ENCODE peak calls at places on chromosomes 11 and 22, in six cellular contexts. I is stromal cell of bone marrow; P is NCI-H187 treated with DMSO at 0.1 percent for 48 hours; D is NCI-H460; J is AG08396; X is stimulated activated CD8-positive, alpha-beta memory T cell treated with anti-CD3 and anti-CD28 coated beads, Interleukin-15, amount 100 ng/mL, for 24 hours. Z is an unnamed sample.

GRCh38 chr11:20089796-20090653 is 70.2 kb downstream of the DBX1 start:
- DNase-seq in D (no peak), P (no peak), X (no peak), J (no peak), I (no peak), Z (no peak)

GRCh38 chr11:3861698-3862097 is 6.2 kb downstream of the STIM1 start:
- DNase-seq in J (no peak), I (no peak), X (no peak), P (no peak), D (no peak), Z (no peak)

GRCh38 chr22:24271406-24271760 is 752 bp downstream of the SPECC1L start:
- DNase-seq in X (no peak), D (no peak), J (no peak), P (no peak), I (no peak), Z (no peak)

GRCh38 chr11:855796-856195 is 13.1 kb downstream of the TSPAN4 start:
- DNase-seq in X (no peak), I (no peak), J (no peak), D (no peak), P (no peak), Z (no peak)

GRCh38 chr11:14541180-14541579 is 21.0 kb upstream of the PSMA1 start:
- DNase-seq in J (no peak), I (no peak), D (no peak), X (no peak), P (no peak), Z (no peak)

GRCh38 chr11:36817336-36817965 is 219.4 kb upstream of the RAG2 start:
- DNase-seq in X (no peak), I (no peak), D (no peak), P (no peak), J (no peak), Z (no peak)

GRCh38 chr11:19220903-19221682 is 19.3 kb upstream of the CSRP3 start:
- DNase-seq in J (no peak), X (no peak), P (no peak), D (no peak), I (no peak), Z (no peak)

GRCh38 chr11:66720223-66720898 is 8.7 kb downstream of the SPTBN2 start:
- DNase-seq in I (peak), P (peak), D (no peak), J (peak), X (no peak), Z (no peak)

GRCh38 chr22:22696104-22696503 is 51.7 kb downstream of the GGTLC2 start:
- DNase-seq in D (no peak), P (no peak), I (no peak), X (no peak), J (no peak), Z (no peak)

GRCh38 chr11:45096636-45097035 is 49.8 kb upstream of the PRDM11 start:
- DNase-seq in P (no peak), X (no peak), J (no peak), D (no peak), I (no peak), Z (no peak)

GRCh38 chr11:21295508-21295907 is 626.1 kb downstream of the NELL1 start:
- DNase-seq in P (no peak), X (no peak), J (no peak), I (no peak), D (no peak), Z (no peak)